ENCODE peak calls at places on chromosomes 4 and X, in five cellular contexts. U is cardiac muscle cell, L is MM.1S, R is GM06990, P is AG04450. C is an unnamed sample.

GRCh38 chrX:20233336-20233735 is 33.4 kb downstream of the RPS6KA3 start:
- DNase-seq in U (no peak), L (no peak), R (no peak), P (no peak), C (no peak)

GRCh38 chrX:154051210-154051810 is 31.6 kb upstream of the IRAK1 start:
- DNase-seq in U (peak), L (peak), R (peak), P (peak), C (peak)

GRCh38 chrX:13432376-13432775 is 112.5 kb upstream of the ATXN3L start:
- DNase-seq in U (peak), L (no peak), R (no peak), P (peak), C (no peak)

GRCh38 chr4:165355900-165356300 is 22.9 kb upstream of the CPE start:
- DNase-seq in U (peak), L (peak), R (no peak), P (no peak), C (peak)

GRCh38 chr4:4869380-4869723 is 9.9 kb downstream of the MSX1 start:
- DNase-seq in U (no peak), L (no peak), R (no peak), P (no peak), C (no peak)

GRCh38 chr4:71275570-71275969 is 63.2 kb upstream of the SLC4A4 start:
- DNase-seq in U (no peak), L (no peak), R (no peak), P (no peak), C (no peak)

GRCh38 chr4:37245391-37245954 is 930 bp downstream of the NWD2 start:
- DNase-seq in U (no peak), L (no peak), R (no peak), P (no peak), C (peak)

GRCh38 chr4:121789960-121790829 is 10.9 kb upstream of the EXOSC9 start:
- DNase-seq in U (peak), L (no peak), R (no peak), P (peak), C (no peak)

GRCh38 chr4:106370214-106370613 is 1.6 kb upstream of the GIMD1 start:
- DNase-seq in U (no peak), L (no peak), R (no peak), P (no peak), C (no peak)

GRCh38 chr4:186037692-186038658 is 31.0 kb upstream of the TLR3 start:
- DNase-seq in U (peak), L (peak), R (no peak), P (peak), C (peak)

GRCh38 chrX:66142351-66142750 is 21.7 kb upstream of the HEPH start:
- DNase-seq in U (no peak), L (peak), R (no peak), P (no peak), C (no peak)

GRCh38 chrX:69158166-69159040 is 6.8 kb downstream of the PJA1 start:
- DNase-seq in U (peak), L (no peak), R (peak), P (peak), C (peak)

GRCh38 chr4:169225058-169225751 is 45.6 kb downstream of the SH3RF1 start:
- DNase-seq in U (peak), L (no peak), R (no peak), P (peak), C (no peak)

GRCh38 chr4:38753021-38753806 is 29.6 kb downstream of the TLR10 start:
- DNase-seq in U (peak), L (no peak), R (no peak), P (peak), C (peak)

GRCh38 chr4:124478518-124478917 is 234.0 kb downstream of the ANKRD50 start:
- DNase-seq in U (peak), L (no peak), R (no peak), P (no peak), C (no peak)

GRCh38 chr4:15331930-15332329 is 95.9 kb upstream of the C1QTNF7 start:
- DNase-seq in U (no peak), L (no peak), R (no peak), P (no peak), C (no peak)

GRCh38 chr4:15322016-15322415 is 105.8 kb upstream of the C1QTNF7 start:
- DNase-seq in U (no peak), L (no peak), R (no peak), P (no peak), C (no peak)

GRCh38 chr4:15325987-15326386 is 101.8 kb upstream of the C1QTNF7 start:
- DNase-seq in U (no peak), L (no peak), R (no peak), P (no peak), C (no peak)

GRCh38 chr4:15332377-15332776 is 95.5 kb upstream of the C1QTNF7 start:
- DNase-seq in U (no peak), L (no peak), R (no peak), P (no peak), C (no peak)

GRCh38 chr4:15327311-15328298 is 100.2 kb upstream of the C1QTNF7 start:
- DNase-seq in U (peak), L (no peak), R (no peak), P (peak), C (no peak)
- TF ChIP-seq CTCF in U (no peak), L (no peak), R (no peak), P (no peak), C (no peak)

GRCh38 chr4:22515145-22515887 is 550 bp downstream of the ADGRA3 start:
- DNase-seq in U (peak), L (peak), R (peak), P (no peak), C (peak)
- TF ChIP-seq CTCF in U (peak), L (no peak), R (no peak), P (peak), C (no peak)

GRCh38 chr4:158624889-158625478 is 46.7 kb downstream of the C4orf46 start:
- DNase-seq in U (peak), L (peak), R (no peak), P (peak), C (no peak)
- TF ChIP-seq CTCF in U (peak), L (peak), R (peak), P (peak), C (peak)

DNA sequence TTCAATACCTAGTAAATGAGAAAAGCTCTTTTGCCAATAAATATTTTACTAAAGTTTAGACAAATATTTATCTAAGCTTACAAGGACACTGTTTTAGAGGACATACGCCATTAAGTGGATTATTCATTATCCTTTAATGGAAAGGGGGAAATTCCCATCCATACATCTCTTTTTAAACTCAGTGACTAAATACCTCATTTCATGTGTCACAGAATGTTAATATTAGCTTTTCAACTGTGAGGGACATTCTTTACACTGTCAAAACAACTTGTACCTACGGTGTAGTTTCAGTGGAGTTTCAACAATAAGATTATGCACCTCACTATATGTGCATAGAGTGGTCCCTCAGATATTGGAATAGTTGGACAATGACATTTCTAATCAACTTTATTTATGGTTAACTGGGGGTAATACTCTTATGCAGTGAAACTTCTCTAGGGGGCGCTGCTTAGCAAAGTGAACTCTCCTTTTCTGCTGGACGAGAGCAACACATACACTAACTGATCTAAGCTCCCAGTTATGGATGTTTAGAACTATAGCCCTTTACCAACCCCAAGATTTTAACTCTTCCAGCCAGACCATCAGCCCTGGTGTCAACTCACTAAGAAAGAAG is 9.7 kb downstream of the HS6ST2 start:
- DNase-seq in U (no peak), L (no peak), R (no peak), P (no peak), C (peak)
- TF ChIP-seq CTCF in U (peak), L (peak), R (peak), P (no peak), C (peak)